ENCODE peak calls at places on chromosomes 2 and 18, in eight cellular contexts. One of them, this sample, is unnamed.

GRCh38 chr2:236061497-236061896 is 106.7 kb downstream of the GBX2 start:
- DNase-seq in glutamatergic neuron: no peak
- DNase-seq in HT1080: no peak
- DNase-seq in NCI-H1092 treated with DMSO at 0.1 percent for 48 hours: no peak
- DNase-seq in sigmoid colon: no peak
- DNase-seq in AG08396: no peak
- DNase-seq in GM13977: no peak
- DNase-seq in adipocyte: no peak
- DNase-seq in this sample: no peak

GRCh38 chr2:234879671-234880455 is 72.0 kb upstream of the SH3BP4 start:
- DNase-seq in glutamatergic neuron: no peak
- DNase-seq in HT1080: peak
- DNase-seq in NCI-H1092 treated with DMSO at 0.1 percent for 48 hours: no peak
- DNase-seq in sigmoid colon: no peak
- DNase-seq in AG08396: no peak
- DNase-seq in GM13977: no peak
- DNase-seq in adipocyte: peak
- DNase-seq in this sample: no peak

GRCh38 chr2:6525371-6525770 is 340.3 kb downstream of the CMPK2 start:
- DNase-seq in glutamatergic neuron: peak
- DNase-seq in HT1080: no peak
- DNase-seq in NCI-H1092 treated with DMSO at 0.1 percent for 48 hours: no peak
- DNase-seq in sigmoid colon: no peak
- DNase-seq in AG08396: no peak
- DNase-seq in GM13977: no peak
- DNase-seq in adipocyte: no peak
- DNase-seq in this sample: no peak

GRCh38 chr2:72993147-72993546 is 75.8 kb downstream of the EMX1 start:
- DNase-seq in glutamatergic neuron: no peak
- DNase-seq in HT1080: peak
- DNase-seq in NCI-H1092 treated with DMSO at 0.1 percent for 48 hours: peak
- DNase-seq in sigmoid colon: peak
- DNase-seq in AG08396: peak
- DNase-seq in GM13977: peak
- DNase-seq in adipocyte: peak
- DNase-seq in this sample: peak

GRCh38 chr18:5626130-5626880 is 82.5 kb upstream of the EPB41L3 start:
- DNase-seq in glutamatergic neuron: no peak
- DNase-seq in HT1080: no peak
- DNase-seq in NCI-H1092 treated with DMSO at 0.1 percent for 48 hours: no peak
- DNase-seq in sigmoid colon: no peak
- DNase-seq in AG08396: no peak
- DNase-seq in GM13977: no peak
- DNase-seq in adipocyte: no peak
- DNase-seq in this sample: no peak

GRCh38 chr2:8475349-8476045 is 206.4 kb upstream of the ID2 start:
- DNase-seq in glutamatergic neuron: no peak
- DNase-seq in HT1080: no peak
- DNase-seq in NCI-H1092 treated with DMSO at 0.1 percent for 48 hours: peak
- DNase-seq in sigmoid colon: peak
- DNase-seq in AG08396: no peak
- DNase-seq in GM13977: peak
- DNase-seq in adipocyte: no peak
- DNase-seq in this sample: no peak

GRCh38 chr2:147232225-147232669 is 612.6 kb upstream of the ACVR2A start:
- DNase-seq in glutamatergic neuron: no peak
- DNase-seq in HT1080: peak
- DNase-seq in NCI-H1092 treated with DMSO at 0.1 percent for 48 hours: no peak
- DNase-seq in sigmoid colon: no peak
- DNase-seq in AG08396: no peak
- DNase-seq in GM13977: no peak
- DNase-seq in adipocyte: no peak
- DNase-seq in this sample: no peak

GRCh38 chr2:16871426-16871825 is 205.8 kb upstream of the CYRIA start:
- DNase-seq in glutamatergic neuron: no peak
- DNase-seq in HT1080: no peak
- DNase-seq in NCI-H1092 treated with DMSO at 0.1 percent for 48 hours: no peak
- DNase-seq in sigmoid colon: no peak
- DNase-seq in AG08396: no peak
- DNase-seq in GM13977: no peak
- DNase-seq in adipocyte: no peak
- DNase-seq in this sample: no peak

GRCh38 chr2:68751397-68752339 is 17.1 kb downstream of the ARHGAP25 start:
- DNase-seq in glutamatergic neuron: peak
- DNase-seq in HT1080: peak
- DNase-seq in NCI-H1092 treated with DMSO at 0.1 percent for 48 hours: peak
- DNase-seq in sigmoid colon: peak
- DNase-seq in AG08396: peak
- DNase-seq in GM13977: peak
- DNase-seq in adipocyte: peak
- DNase-seq in this sample: peak

GRCh38 chr2:1837458-1837857 is 93.1 kb upstream of the PXDN start:
- DNase-seq in glutamatergic neuron: no peak
- DNase-seq in HT1080: no peak
- DNase-seq in NCI-H1092 treated with DMSO at 0.1 percent for 48 hours: peak
- DNase-seq in sigmoid colon: no peak
- DNase-seq in AG08396: no peak
- DNase-seq in GM13977: no peak
- DNase-seq in adipocyte: no peak
- DNase-seq in this sample: no peak

GRCh38 chr2:231800493-231801091 is 14.3 kb downstream of the COPS7B start:
- DNase-seq in glutamatergic neuron: peak
- DNase-seq in HT1080: peak
- DNase-seq in NCI-H1092 treated with DMSO at 0.1 percent for 48 hours: no peak
- DNase-seq in sigmoid colon: no peak
- DNase-seq in AG08396: peak
- DNase-seq in GM13977: peak
- DNase-seq in adipocyte: peak
- DNase-seq in this sample: peak

GRCh38 chr2:100185516-100185915 is 43.1 kb upstream of the AFF3 start:
- DNase-seq in glutamatergic neuron: no peak
- DNase-seq in HT1080: no peak
- DNase-seq in NCI-H1092 treated with DMSO at 0.1 percent for 48 hours: no peak
- DNase-seq in sigmoid colon: no peak
- DNase-seq in AG08396: no peak
- DNase-seq in GM13977: no peak
- DNase-seq in adipocyte: no peak
- DNase-seq in this sample: no peak

GRCh38 chr2:37563375-37564011 is 107.9 kb downstream of the CDC42EP3 start:
- DNase-seq in glutamatergic neuron: no peak
- DNase-seq in HT1080: no peak
- DNase-seq in NCI-H1092 treated with DMSO at 0.1 percent for 48 hours: no peak
- DNase-seq in sigmoid colon: no peak
- DNase-seq in AG08396: no peak
- DNase-seq in GM13977: no peak
- DNase-seq in adipocyte: no peak
- DNase-seq in this sample: peak

GRCh38 chr2:230721712-230722111 is 9.1 kb downstream of the CAB39 start:
- DNase-seq in glutamatergic neuron: no peak
- DNase-seq in HT1080: no peak
- DNase-seq in NCI-H1092 treated with DMSO at 0.1 percent for 48 hours: no peak
- DNase-seq in sigmoid colon: no peak
- DNase-seq in AG08396: no peak
- DNase-seq in GM13977: no peak
- DNase-seq in adipocyte: no peak
- DNase-seq in this sample: peak

GRCh38 chr2:86072271-86072858 is 33.3 kb downstream of the POLR1A start:
- DNase-seq in glutamatergic neuron: no peak
- DNase-seq in HT1080: no peak
- DNase-seq in NCI-H1092 treated with DMSO at 0.1 percent for 48 hours: peak
- DNase-seq in sigmoid colon: no peak
- DNase-seq in AG08396: no peak
- DNase-seq in GM13977: peak
- DNase-seq in adipocyte: no peak
- DNase-seq in this sample: peak

GRCh38 chr2:20963867-20964266 is 80.0 kb downstream of the APOB start:
- DNase-seq in glutamatergic neuron: no peak
- DNase-seq in HT1080: no peak
- DNase-seq in NCI-H1092 treated with DMSO at 0.1 percent for 48 hours: no peak
- DNase-seq in sigmoid colon: no peak
- DNase-seq in AG08396: no peak
- DNase-seq in GM13977: no peak
- DNase-seq in adipocyte: no peak
- DNase-seq in this sample: no peak

GRCh38 chr2:11578986-11579774 is 45.3 kb downstream of the GREB1 start:
- DNase-seq in glutamatergic neuron: no peak
- DNase-seq in HT1080: no peak
- DNase-seq in NCI-H1092 treated with DMSO at 0.1 percent for 48 hours: no peak
- DNase-seq in sigmoid colon: peak
- DNase-seq in AG08396: no peak
- DNase-seq in GM13977: no peak
- DNase-seq in adipocyte: no peak
- DNase-seq in this sample: no peak

GRCh38 chr18:54775686-54776085 is 52.6 kb upstream of the RAB27B start:
- DNase-seq in glutamatergic neuron: no peak
- DNase-seq in HT1080: peak
- DNase-seq in NCI-H1092 treated with DMSO at 0.1 percent for 48 hours: no peak
- DNase-seq in sigmoid colon: no peak
- DNase-seq in AG08396: peak
- DNase-seq in GM13977: no peak
- DNase-seq in adipocyte: peak
- DNase-seq in this sample: peak

GRCh38 chr2:240151477-240152031 is 11.1 kb upstream of the OTOS start:
- DNase-seq in glutamatergic neuron: no peak
- DNase-seq in HT1080: no peak
- DNase-seq in NCI-H1092 treated with DMSO at 0.1 percent for 48 hours: no peak
- DNase-seq in sigmoid colon: no peak
- DNase-seq in AG08396: no peak
- DNase-seq in GM13977: no peak
- DNase-seq in adipocyte: no peak
- DNase-seq in this sample: no peak

GRCh38 chr2:57049273-57049672 is 865.5 kb downstream of the CCDC85A start:
- DNase-seq in glutamatergic neuron: no peak
- DNase-seq in HT1080: no peak
- DNase-seq in NCI-H1092 treated with DMSO at 0.1 percent for 48 hours: no peak
- DNase-seq in sigmoid colon: no peak
- DNase-seq in AG08396: no peak
- DNase-seq in GM13977: no peak
- DNase-seq in adipocyte: no peak
- DNase-seq in this sample: no peak

GRCh38 chr2:215405722-215406581 is 29.9 kb downstream of the FN1 start:
- DNase-seq in glutamatergic neuron: no peak
- DNase-seq in HT1080: no peak
- DNase-seq in NCI-H1092 treated with DMSO at 0.1 percent for 48 hours: no peak
- DNase-seq in sigmoid colon: no peak
- DNase-seq in AG08396: no peak
- DNase-seq in GM13977: no peak
- DNase-seq in adipocyte: no peak
- DNase-seq in this sample: no peak

GRCh38 chr2:168357799-168358504 is 98.1 kb upstream of the CERS6 start:
- DNase-seq in glutamatergic neuron: no peak
- DNase-seq in HT1080: no peak
- DNase-seq in NCI-H1092 treated with DMSO at 0.1 percent for 48 hours: no peak
- DNase-seq in sigmoid colon: no peak
- DNase-seq in AG08396: no peak
- DNase-seq in GM13977: no peak
- DNase-seq in adipocyte: no peak
- DNase-seq in this sample: no peak

GRCh38 chr18:73639788-73640187 is 507.8 kb downstream of the FBXO15 start:
- DNase-seq in glutamatergic neuron: no peak
- DNase-seq in HT1080: no peak
- DNase-seq in NCI-H1092 treated with DMSO at 0.1 percent for 48 hours: no peak
- DNase-seq in sigmoid colon: no peak
- DNase-seq in AG08396: no peak
- DNase-seq in GM13977: no peak
- DNase-seq in adipocyte: no peak
- DNase-seq in this sample: no peak

GRCh38 chr2:150376627-150377335 is 110.7 kb downstream of the RND3 start:
- DNase-seq in glutamatergic neuron: peak
- DNase-seq in HT1080: no peak
- DNase-seq in NCI-H1092 treated with DMSO at 0.1 percent for 48 hours: no peak
- DNase-seq in sigmoid colon: no peak
- DNase-seq in AG08396: no peak
- DNase-seq in GM13977: no peak
- DNase-seq in adipocyte: peak
- DNase-seq in this sample: peak

GRCh38 chr18:58064406-58064998 is 20.5 kb downstream of the NEDD4L start:
- DNase-seq in glutamatergic neuron: no peak
- DNase-seq in HT1080: peak
- DNase-seq in NCI-H1092 treated with DMSO at 0.1 percent for 48 hours: no peak
- DNase-seq in sigmoid colon: no peak
- DNase-seq in AG08396: no peak
- DNase-seq in GM13977: no peak
- DNase-seq in adipocyte: no peak
- DNase-seq in this sample: no peak

GRCh38 chr2:224523626-224524577 is 61.3 kb downstream of the CUL3 start:
- DNase-seq in glutamatergic neuron: no peak
- DNase-seq in HT1080: no peak
- DNase-seq in NCI-H1092 treated with DMSO at 0.1 percent for 48 hours: no peak
- DNase-seq in sigmoid colon: no peak
- DNase-seq in AG08396: no peak
- DNase-seq in GM13977: no peak
- DNase-seq in adipocyte: no peak
- DNase-seq in this sample: no peak

GRCh38 chr2:237492137-237492890 is 5.3 kb downstream of the MLPH start:
- DNase-seq in glutamatergic neuron: no peak
- DNase-seq in HT1080: no peak
- DNase-seq in NCI-H1092 treated with DMSO at 0.1 percent for 48 hours: no peak
- DNase-seq in sigmoid colon: no peak
- DNase-seq in AG08396: no peak
- DNase-seq in GM13977: no peak
- DNase-seq in adipocyte: no peak
- DNase-seq in this sample: no peak

GRCh38 chr2:19806591-19806990 is 95.2 kb downstream of the TTC32 start:
- DNase-seq in glutamatergic neuron: no peak
- DNase-seq in HT1080: no peak
- DNase-seq in NCI-H1092 treated with DMSO at 0.1 percent for 48 hours: no peak
- DNase-seq in sigmoid colon: no peak
- DNase-seq in AG08396: no peak
- DNase-seq in GM13977: no peak
- DNase-seq in adipocyte: no peak
- DNase-seq in this sample: no peak

This sample was measured in AG10803.